ENCODE peak calls at places on chromosome 11, in five cellular contexts. G is IMR-90; S is kidney; M is CD8-positive, alpha-beta T cell; V is upper lobe of right lung. A is an unnamed sample. For H3K4me1, the result is how much of the 10 kb centered on the place peaks cover.

GRCh38 chr11:477042-477715 is 27.1 kb downstream of the PTDSS2 start:
- DNase-seq in M (no peak), V (no peak), S (no peak), G (no peak), A (no peak)

GRCh38 chr11:131371791-131372104 is 1.3 kb downstream of the NTM start:
- DNase-seq in M (no peak), S (no peak), G (no peak), V (no peak), A (no peak)

GRCh38 chr11:72013765-72014711 is 15.3 kb downstream of the IL18BP start:
- DNase-seq in V (peak), G (no peak), M (no peak), S (no peak), A (no peak)

GRCh38 chr11:111733009-111733408 is 33.2 kb downstream of the PPP2R1B start:
- DNase-seq in G (peak), M (no peak), V (peak), S (peak), A (no peak)

GRCh38 chr11:66264893-66265292 is 3.5 kb upstream of the RAB1B start:
- DNase-seq in V (no peak), G (no peak), S (no peak), M (no peak), A (peak)

GRCh38 chr11:72974487-72975205 is 160.4 kb downstream of the ATG16L2 start:
- DNase-seq in G (no peak), M (no peak), V (no peak), S (no peak), A (no peak)

GRCh38 chr11:42647993-42648392 is 663.8 kb upstream of the API5 start:
- DNase-seq in M (no peak), G (no peak), V (no peak), S (no peak), A (no peak)

GRCh38 chr11:105215528-105215927 is 76.0 kb upstream of the CARD18 start:
- DNase-seq in G (no peak), V (no peak), S (no peak), M (no peak), A (no peak)

GRCh38 chr11:15889972-15890371 is 466.4 kb downstream of the SOX6 start:
- DNase-seq in V (no peak), S (no peak), G (peak), M (no peak), A (no peak)

GRCh38 chr11:58688779-58689503 is 42.8 kb downstream of the GLYAT start:
- DNase-seq in V (no peak), S (no peak), M (no peak), G (peak), A (no peak)

GRCh38 chr11:132424433-132424832 is 1054.0 kb downstream of the NTM start:
- DNase-seq in V (no peak), S (no peak), M (no peak), G (no peak), A (no peak)

GRCh38 chr11:96271777-96272176 is 71.2 kb downstream of the MAML2 start:
- DNase-seq in S (no peak), G (no peak), V (no peak), M (no peak), A (no peak)

GRCh38 chr11:11553595-11553994 is 68.2 kb downstream of the GALNT18 start:
- DNase-seq in S (no peak), V (no peak), M (no peak), G (no peak), A (no peak)

GRCh38 chr11:11555228-11555627 is 66.6 kb downstream of the GALNT18 start:
- DNase-seq in G (no peak), S (peak), M (no peak), V (peak), A (no peak)

GRCh38 chr11:11558826-11559225 is 63.0 kb downstream of the GALNT18 start:
- DNase-seq in M (no peak), S (no peak), V (peak), G (no peak), A (no peak)

GRCh38 chr11:11563193-11563592 is 58.6 kb downstream of the GALNT18 start:
- DNase-seq in V (no peak), M (no peak), S (no peak), G (no peak), A (no peak)

GRCh38 chr11:11558352-11558751 is 63.5 kb downstream of the GALNT18 start:
- DNase-seq in S (no peak), M (no peak), G (no peak), V (peak), A (no peak)
- H3K4me1 ChIP-seq in S (under half), M (under half), G (under half), V (under half), A (under half)

GRCh38 chr11:34425863-34426262 is 12.9 kb upstream of the CAT start:
- DNase-seq in M (no peak), V (no peak), S (no peak), G (no peak), A (no peak)
- H3K4me1 ChIP-seq in M (under half), V (under half), S (under half), G (under half), A (under half)

DNA sequence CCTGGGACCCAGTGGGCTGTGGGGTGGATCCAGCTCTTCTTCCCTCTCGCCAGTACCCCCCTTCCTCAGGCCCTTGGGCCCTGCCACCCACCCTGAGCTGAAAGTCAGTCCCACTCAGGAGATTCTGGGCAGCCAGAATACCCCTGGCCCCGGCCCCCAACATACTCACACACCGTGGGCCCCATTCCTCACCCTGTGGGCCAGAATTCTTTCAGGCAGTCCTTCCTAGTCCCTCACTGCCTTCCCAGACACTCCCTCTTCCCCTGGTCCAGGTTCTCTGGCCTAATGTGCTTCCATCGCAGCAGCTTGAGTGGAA is 3.2 kb upstream of the POLD4 start:
- DNase-seq in M (no peak), G (no peak), S (no peak), V (no peak), A (no peak)
- H3K4me1 ChIP-seq in M (under half), G (under half), S (under half), V (half or more), A (under half)

GRCh38 chr11:27401760-27402316 is 38.8 kb upstream of the CCDC34 start:
- DNase-seq in G (no peak), V (no peak), S (no peak), M (no peak), A (no peak)
- H3K4me1 ChIP-seq in G (under half), V (under half), S (under half), M (under half), A (under half)

GRCh38 chr11:9301720-9302119 is 12.7 kb downstream of the TMEM41B start:
- DNase-seq in G (no peak), V (no peak), S (no peak), M (no peak), A (no peak)

GRCh38 chr11:9304178-9304577 is 10.2 kb downstream of the TMEM41B start:
- DNase-seq in V (no peak), S (no peak), G (no peak), M (no peak), A (no peak)

GRCh38 chr11:9302448-9302847 is 11.9 kb downstream of the TMEM41B start:
- DNase-seq in S (no peak), G (peak), V (no peak), M (no peak), A (no peak)
- H3K4me1 ChIP-seq in S (under half), G (under half), V (under half), M (under half), A (under half)

DNA sequence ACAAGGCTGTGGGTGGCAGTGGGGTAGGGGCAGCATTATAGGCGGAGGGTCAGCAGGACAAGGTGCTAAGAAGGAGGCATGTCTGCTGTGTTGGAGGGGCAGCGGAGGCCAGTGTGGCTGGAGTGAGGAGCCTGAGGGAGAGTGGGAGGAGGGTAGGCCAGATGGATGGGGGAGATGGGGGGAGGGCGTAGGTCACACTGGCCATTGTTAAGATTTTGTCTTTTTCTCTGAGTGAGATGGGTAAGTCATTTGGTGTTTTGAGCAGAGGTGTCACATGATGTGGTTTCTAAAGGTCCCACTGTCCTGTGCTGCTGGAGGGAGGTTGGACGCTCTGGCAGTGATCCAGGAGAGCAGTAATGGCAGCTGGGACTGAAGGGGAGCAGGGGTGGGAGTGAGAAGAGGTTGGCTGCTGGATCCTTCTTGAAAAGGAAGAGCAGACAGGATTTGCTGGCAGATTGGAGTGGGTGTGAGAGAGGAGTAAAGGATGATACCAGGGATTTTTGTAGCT is 9.8 kb downstream of the PPP6R3 start:
- DNase-seq in M (no peak), V (no peak), S (peak), G (no peak), A (no peak)
- H3K4me1 ChIP-seq in M (half or more), V (half or more), S (under half), G (under half), A (under half)